ENCODE peak calls at places on chromosomes 4 and X, in four cellular contexts. H, V, W and I are unnamed samples.

GRCh38 chr4:21765810-21766407 is 182.7 kb downstream of the KCNIP4 start:
- DNase-seq in H (no peak), W (no peak), V (no peak), I (no peak)

GRCh38 chr4:184437988-184438774 is 36.2 kb downstream of the IRF2 start:
- DNase-seq in H (no peak), V (no peak), W (no peak), I (no peak)

GRCh38 chrX:11557120-11557519 is 108.6 kb downstream of the ARHGAP6 start:
- DNase-seq in W (no peak), H (no peak), V (no peak), I (no peak)

GRCh38 chr4:102163404-102164140 is 181.7 kb downstream of the SLC39A8 start:
- DNase-seq in H (peak), W (no peak), V (no peak), I (no peak)

GRCh38 chrX:82649645-82650044 is 858.4 kb upstream of the POU3F4 start:
- DNase-seq in W (no peak), H (no peak), V (no peak), I (no peak)

GRCh38 chr4:168496834-168497233 is at the start of gene PALLD:
- DNase-seq in W (no peak), H (no peak), V (no peak), I (no peak)

GRCh38 chr4:28010543-28011235 is 1150.0 kb downstream of the STIM2 start:
- DNase-seq in W (no peak), H (no peak), V (no peak), I (no peak)

GRCh38 chr4:36241771-36242170 is 2.5 kb downstream of the ARAP2 start:
- DNase-seq in W (no peak), V (no peak), H (no peak), I (no peak)

GRCh38 chr4:1597021-1597931 is 86.8 kb downstream of the FAM53A start:
- DNase-seq in W (no peak), V (no peak), H (no peak), I (no peak)

GRCh38 chrX:140447150-140447549 is 57.7 kb downstream of the SOX3 start:
- DNase-seq in H (no peak), V (no peak), W (no peak), I (no peak)